ENCODE peak calls at places on chromosomes 11 and 22, in six cellular contexts. One of them, this sample, is unnamed.

GRCh38 chr11:112662554-112662953 is 298.7 kb upstream of the NCAM1 start:
- DNase-seq in HFFc6: no peak
- DNase-seq in OCI-LY7: no peak
- DNase-seq in left ventricle myocardium inferior: no peak
- DNase-seq in dorsolateral prefrontal cortex: no peak
- DNase-seq in HCT116: no peak
- DNase-seq in this sample: no peak

GRCh38 chr11:130489027-130489584 is 40.7 kb downstream of the ADAMTS15 start:
- DNase-seq in HCT116: no peak
- DNase-seq in HFFc6: no peak
- DNase-seq in OCI-LY7: no peak
- DNase-seq in left ventricle myocardium inferior: no peak
- DNase-seq in dorsolateral prefrontal cortex: no peak
- DNase-seq in this sample: no peak

GRCh38 chr11:32890843-32891656 is 1.6 kb upstream of the QSER1 start:
- DNase-seq in left ventricle myocardium inferior: no peak
- DNase-seq in OCI-LY7: peak
- DNase-seq in HCT116: no peak
- DNase-seq in dorsolateral prefrontal cortex: no peak
- DNase-seq in HFFc6: no peak
- DNase-seq in this sample: peak

GRCh38 chr11:114262681-114263509 is 33.3 kb upstream of the NNMT start:
- DNase-seq in left ventricle myocardium inferior: no peak
- DNase-seq in OCI-LY7: peak
- DNase-seq in HFFc6: peak
- DNase-seq in dorsolateral prefrontal cortex: no peak
- DNase-seq in HCT116: peak
- DNase-seq in this sample: peak

GRCh38 chr11:109707411-109707810 is 285.4 kb downstream of the C11orf87 start:
- DNase-seq in HFFc6: no peak
- DNase-seq in OCI-LY7: no peak
- DNase-seq in dorsolateral prefrontal cortex: no peak
- DNase-seq in HCT116: no peak
- DNase-seq in left ventricle myocardium inferior: no peak
- DNase-seq in this sample: no peak

GRCh38 chr11:94762208-94762607 is 5.9 kb upstream of the AMOTL1 start:
- DNase-seq in HFFc6: peak
- DNase-seq in HCT116: peak
- DNase-seq in dorsolateral prefrontal cortex: no peak
- DNase-seq in left ventricle myocardium inferior: no peak
- DNase-seq in OCI-LY7: peak
- DNase-seq in this sample: no peak

GRCh38 chr22:32584650-32585049 is 110.0 kb downstream of the FBXO7 start:
- DNase-seq in OCI-LY7: no peak
- DNase-seq in dorsolateral prefrontal cortex: no peak
- DNase-seq in HFFc6: peak
- DNase-seq in left ventricle myocardium inferior: no peak
- DNase-seq in HCT116: no peak
- DNase-seq in this sample: no peak

GRCh38 chr11:66957971-66958231 is 282 bp downstream of the PC start:
- DNase-seq in left ventricle myocardium inferior: no peak
- DNase-seq in HCT116: no peak
- DNase-seq in dorsolateral prefrontal cortex: no peak
- DNase-seq in OCI-LY7: no peak
- DNase-seq in HFFc6: no peak
- DNase-seq in this sample: no peak

GRCh38 chr11:2156416-2157182 is 4.4 kb downstream of the INS start:
- DNase-seq in dorsolateral prefrontal cortex: peak
- DNase-seq in left ventricle myocardium inferior: peak
- DNase-seq in HCT116: no peak
- DNase-seq in OCI-LY7: peak
- DNase-seq in HFFc6: peak
- DNase-seq in this sample: peak

GRCh38 chr11:1573077-1573846 is 1.2 kb upstream of the DUSP8 start:
- DNase-seq in left ventricle myocardium inferior: no peak
- DNase-seq in dorsolateral prefrontal cortex: no peak
- DNase-seq in OCI-LY7: no peak
- DNase-seq in HFFc6: no peak
- DNase-seq in HCT116: no peak
- DNase-seq in this sample: peak

GRCh38 chr11:76795285-76795935 is 12.3 kb downstream of the TSKU start:
- DNase-seq in OCI-LY7: no peak
- DNase-seq in HCT116: no peak
- DNase-seq in HFFc6: no peak
- DNase-seq in dorsolateral prefrontal cortex: no peak
- DNase-seq in left ventricle myocardium inferior: no peak
- DNase-seq in this sample: no peak

GRCh38 chr22:49730656-49731055 is 97.0 kb downstream of the BRD1 start:
- DNase-seq in left ventricle myocardium inferior: no peak
- DNase-seq in dorsolateral prefrontal cortex: no peak
- DNase-seq in OCI-LY7: no peak
- DNase-seq in HFFc6: no peak
- DNase-seq in HCT116: no peak
- DNase-seq in this sample: no peak

GRCh38 chr11:59053387-59053786 is 32.7 kb upstream of the GLYATL1B start:
- DNase-seq in OCI-LY7: peak
- DNase-seq in HCT116: peak
- DNase-seq in HFFc6: peak
- DNase-seq in dorsolateral prefrontal cortex: no peak
- DNase-seq in left ventricle myocardium inferior: peak
- DNase-seq in this sample: peak

GRCh38 chr22:36536717-36537116 is 7.8 kb upstream of the EIF3D start:
- DNase-seq in OCI-LY7: no peak
- DNase-seq in HFFc6: no peak
- DNase-seq in HCT116: no peak
- DNase-seq in left ventricle myocardium inferior: no peak
- DNase-seq in dorsolateral prefrontal cortex: no peak
- DNase-seq in this sample: no peak

GRCh38 chr11:118380571-118380970 is 20.8 kb upstream of the ATP5MG start:
- DNase-seq in dorsolateral prefrontal cortex: no peak
- DNase-seq in HFFc6: no peak
- DNase-seq in HCT116: no peak
- DNase-seq in OCI-LY7: no peak
- DNase-seq in left ventricle myocardium inferior: no peak
- DNase-seq in this sample: peak

GRCh38 chr11:118379497-118379896 is 20.1 kb downstream of the UBE4A start:
- DNase-seq in left ventricle myocardium inferior: no peak
- DNase-seq in HFFc6: no peak
- DNase-seq in HCT116: no peak
- DNase-seq in OCI-LY7: no peak
- DNase-seq in dorsolateral prefrontal cortex: no peak
- DNase-seq in this sample: no peak

GRCh38 chr11:118383657-118384056 is 17.7 kb upstream of the ATP5MG start:
- DNase-seq in HFFc6: no peak
- DNase-seq in HCT116: no peak
- DNase-seq in left ventricle myocardium inferior: no peak
- DNase-seq in OCI-LY7: no peak
- DNase-seq in dorsolateral prefrontal cortex: no peak
- DNase-seq in this sample: no peak

GRCh38 chr11:118382954-118383353 is 18.5 kb upstream of the ATP5MG start:
- DNase-seq in dorsolateral prefrontal cortex: no peak
- DNase-seq in left ventricle myocardium inferior: no peak
- DNase-seq in HFFc6: no peak
- DNase-seq in OCI-LY7: no peak
- DNase-seq in HCT116: no peak
- DNase-seq in this sample: no peak
- TF ChIP-seq CTCF in dorsolateral prefrontal cortex: no peak
- TF ChIP-seq CTCF in left ventricle myocardium inferior: no peak
- TF ChIP-seq CTCF in HFFc6: no peak
- TF ChIP-seq CTCF in OCI-LY7: no peak
- TF ChIP-seq CTCF in HCT116: no peak
- TF ChIP-seq CTCF in this sample: no peak

GRCh38 chr22:19786959-19787848 is 26.6 kb downstream of the TBX1 start:
- DNase-seq in dorsolateral prefrontal cortex: no peak
- DNase-seq in OCI-LY7: no peak
- DNase-seq in HCT116: no peak
- DNase-seq in left ventricle myocardium inferior: no peak
- DNase-seq in HFFc6: no peak
- DNase-seq in this sample: no peak
- TF ChIP-seq CTCF in dorsolateral prefrontal cortex: no peak
- TF ChIP-seq CTCF in OCI-LY7: no peak
- TF ChIP-seq CTCF in HCT116: no peak
- TF ChIP-seq CTCF in left ventricle myocardium inferior: no peak
- TF ChIP-seq CTCF in HFFc6: no peak
- TF ChIP-seq CTCF in this sample: no peak

GRCh38 chr11:15745266-15745665 is 611.1 kb downstream of the SOX6 start:
- DNase-seq in dorsolateral prefrontal cortex: no peak
- DNase-seq in OCI-LY7: no peak
- DNase-seq in HCT116: no peak
- DNase-seq in left ventricle myocardium inferior: no peak
- DNase-seq in HFFc6: no peak
- DNase-seq in this sample: peak

GRCh38 chr11:15748673-15749190 is 607.6 kb downstream of the SOX6 start:
- DNase-seq in left ventricle myocardium inferior: no peak
- DNase-seq in dorsolateral prefrontal cortex: no peak
- DNase-seq in HFFc6: no peak
- DNase-seq in HCT116: no peak
- DNase-seq in OCI-LY7: no peak
- DNase-seq in this sample: no peak

GRCh38 chr11:15750535-15751297 is 605.6 kb downstream of the SOX6 start:
- DNase-seq in HCT116: no peak
- DNase-seq in left ventricle myocardium inferior: no peak
- DNase-seq in OCI-LY7: no peak
- DNase-seq in dorsolateral prefrontal cortex: no peak
- DNase-seq in HFFc6: no peak
- DNase-seq in this sample: no peak

GRCh38 chr11:15747671-15748070 is 608.7 kb downstream of the SOX6 start:
- DNase-seq in dorsolateral prefrontal cortex: no peak
- DNase-seq in OCI-LY7: no peak
- DNase-seq in left ventricle myocardium inferior: no peak
- DNase-seq in HCT116: no peak
- DNase-seq in HFFc6: no peak
- DNase-seq in this sample: no peak

GRCh38 chr11:15748107-15748506 is 608.2 kb downstream of the SOX6 start:
- DNase-seq in HFFc6: no peak
- DNase-seq in left ventricle myocardium inferior: no peak
- DNase-seq in HCT116: no peak
- DNase-seq in OCI-LY7: no peak
- DNase-seq in dorsolateral prefrontal cortex: no peak
- DNase-seq in this sample: no peak
- TF ChIP-seq CTCF in HFFc6: no peak
- TF ChIP-seq CTCF in left ventricle myocardium inferior: no peak
- TF ChIP-seq CTCF in HCT116: no peak
- TF ChIP-seq CTCF in OCI-LY7: no peak
- TF ChIP-seq CTCF in dorsolateral prefrontal cortex: no peak
- TF ChIP-seq CTCF in this sample: no peak

GRCh38 chr11:74004046-74004693 is 4.7 kb downstream of the UCP3 start:
- DNase-seq in HFFc6: no peak
- DNase-seq in HCT116: no peak
- DNase-seq in left ventricle myocardium inferior: no peak
- DNase-seq in OCI-LY7: no peak
- DNase-seq in dorsolateral prefrontal cortex: no peak
- DNase-seq in this sample: no peak
- TF ChIP-seq CTCF in HFFc6: no peak
- TF ChIP-seq CTCF in HCT116: no peak
- TF ChIP-seq CTCF in left ventricle myocardium inferior: no peak
- TF ChIP-seq CTCF in OCI-LY7: no peak
- TF ChIP-seq CTCF in dorsolateral prefrontal cortex: no peak
- TF ChIP-seq CTCF in this sample: no peak

GRCh38 chr11:111067994-111068393 is 177.5 kb upstream of the POU2AF2 start:
- DNase-seq in HCT116: no peak
- DNase-seq in OCI-LY7: no peak
- DNase-seq in HFFc6: no peak
- DNase-seq in dorsolateral prefrontal cortex: no peak
- DNase-seq in left ventricle myocardium inferior: no peak
- DNase-seq in this sample: no peak

GRCh38 chr11:111066861-111067260 is 178.7 kb upstream of the POU2AF2 start:
- DNase-seq in dorsolateral prefrontal cortex: no peak
- DNase-seq in HCT116: no peak
- DNase-seq in OCI-LY7: no peak
- DNase-seq in left ventricle myocardium inferior: no peak
- DNase-seq in HFFc6: no peak
- DNase-seq in this sample: no peak

GRCh38 chr11:111063711-111064110 is 181.8 kb upstream of the POU2AF2 start:
- DNase-seq in dorsolateral prefrontal cortex: no peak
- DNase-seq in left ventricle myocardium inferior: no peak
- DNase-seq in OCI-LY7: no peak
- DNase-seq in HFFc6: no peak
- DNase-seq in HCT116: no peak
- DNase-seq in this sample: peak

GRCh38 chr11:111064118-111064517 is 181.4 kb upstream of the POU2AF2 start:
- DNase-seq in left ventricle myocardium inferior: no peak
- DNase-seq in OCI-LY7: no peak
- DNase-seq in HCT116: no peak
- DNase-seq in dorsolateral prefrontal cortex: no peak
- DNase-seq in HFFc6: peak
- DNase-seq in this sample: no peak

GRCh38 chr11:111069076-111069475 is 176.4 kb upstream of the POU2AF2 start:
- DNase-seq in HFFc6: peak
- DNase-seq in dorsolateral prefrontal cortex: no peak
- DNase-seq in OCI-LY7: no peak
- DNase-seq in HCT116: peak
- DNase-seq in left ventricle myocardium inferior: no peak
- DNase-seq in this sample: peak
- TF ChIP-seq CTCF in HFFc6: peak
- TF ChIP-seq CTCF in dorsolateral prefrontal cortex: no peak
- TF ChIP-seq CTCF in OCI-LY7: no peak
- TF ChIP-seq CTCF in HCT116: no peak
- TF ChIP-seq CTCF in left ventricle myocardium inferior: no peak
- TF ChIP-seq CTCF in this sample: peak